ENCODE peak calls at places on chromosome 16, in five cellular contexts. N is HCT116, K is neural progenitor cell, Q is small intestine, P is tibial nerve. S is an unnamed sample.

GRCh38 chr16:84917492-84917891 is 93.8 kb downstream of the ZDHHC7 start:
- DNase-seq in K (no peak), N (no peak), Q (no peak), P (no peak), S (no peak)

GRCh38 chr16:66300501-66300900 is 66.0 kb upstream of the CDH5 start:
- DNase-seq in Q (no peak), N (no peak), K (no peak), P (no peak), S (no peak)

GRCh38 chr16:86946981-86947380 is 368.6 kb downstream of the FOXL1 start:
- DNase-seq in Q (no peak), K (no peak), N (no peak), P (no peak), S (no peak)

GRCh38 chr16:89845417-89845816 is 17.1 kb downstream of the SPIRE2 start:
- DNase-seq in P (no peak), Q (no peak), K (no peak), N (no peak), S (no peak)

GRCh38 chr16:57185446-57185944 is 344 bp downstream of the PSME3IP1 start:
- DNase-seq in Q (peak; percentile 37), N (no peak), P (peak; percentile 64), K (peak; percentile 67), S (peak; percentile 53)

GRCh38 chr16:67248401-67249177 is at the start of gene SLC9A5:
- DNase-seq in P (no peak), Q (no peak), K (peak; percentile 71), N (no peak), S (no peak)

GRCh38 chr16:50185005-50185505 is 31.9 kb downstream of the TENT4B start:
- DNase-seq in Q (peak; percentile 86), N (no peak), K (no peak), P (no peak), S (no peak)

GRCh38 chr16:64364894-64365293 is 757.0 kb downstream of the CDH11 start:
- DNase-seq in N (no peak), P (no peak), K (no peak), Q (no peak), S (no peak)

GRCh38 chr16:65833171-65833871 is 533.2 kb upstream of the CDH5 start:
- DNase-seq in N (no peak), P (peak; percentile 36), Q (no peak), K (no peak), S (no peak)

GRCh38 chr16:85553436-85554113 is 59.5 kb upstream of the GSE1 start:
- DNase-seq in K (no peak), Q (peak; percentile 51), N (peak; percentile 59), P (no peak), S (peak; percentile 79)

GRCh38 chr16:14957576-14958322 is 17.1 kb upstream of the PDXDC1 start:
- DNase-seq in K (no peak), N (no peak), P (no peak), Q (no peak), S (peak; percentile 24)

GRCh38 chr16:48523415-48524204 is 86.4 kb downstream of the N4BP1 start:
- DNase-seq in K (no peak), N (no peak), Q (no peak), P (no peak), S (no peak)

GRCh38 chr16:10862432-10862831 is 14.6 kb upstream of the CIITA start:
- DNase-seq in K (no peak), Q (peak; percentile 93), N (peak; percentile 37), P (peak; percentile 64), S (peak; percentile 90)

GRCh38 chr16:30950516-30951073 is 1.7 kb downstream of the ORAI3 start:
- DNase-seq in P (no peak), Q (no peak), K (no peak), N (no peak), S (no peak)

GRCh38 chr16:85375282-85375681 is 237.8 kb upstream of the GSE1 start:
- DNase-seq in P (no peak), K (no peak), N (no peak), Q (no peak), S (no peak)

GRCh38 chr16:67284699-67285646 is 5.6 kb downstream of the PLEKHG4 start:
- DNase-seq in K (peak; percentile 82), P (no peak), N (no peak), Q (peak; percentile 55), S (peak; percentile 61)

GRCh38 chr16:2091722-2092620 is 43.7 kb downstream of the PKD1 start:
- DNase-seq in P (no peak), Q (peak; percentile 88), K (peak; percentile 40), N (no peak), S (peak; percentile 55)

GRCh38 chr16:19436540-19436939 is 18.9 kb downstream of the TMC5 start:
- DNase-seq in Q (no peak), N (no peak), P (no peak), K (no peak), S (no peak)

DNA sequence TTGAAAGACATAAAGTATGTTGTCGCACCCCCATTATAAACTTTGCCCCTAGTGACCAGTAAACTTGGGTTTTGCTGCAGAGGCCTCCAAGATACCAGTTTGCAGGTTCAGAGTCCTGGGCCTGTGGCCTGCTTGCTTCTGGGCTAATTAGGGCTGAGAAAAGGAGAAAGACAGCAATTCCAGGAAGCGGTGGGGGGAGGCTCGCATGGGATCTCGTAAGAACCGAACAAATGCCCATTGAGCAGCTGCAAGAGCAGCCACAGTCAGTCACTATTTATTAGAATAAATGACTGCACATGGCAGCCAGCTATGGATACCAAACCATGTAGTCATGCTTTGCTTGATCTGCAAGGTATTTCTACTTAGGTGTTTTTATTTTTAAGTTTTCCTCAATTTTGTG is 4.9 kb downstream of the SHISA9 start:
- DNase-seq in N (no peak), K (peak; percentile 23), Q (no peak), P (no peak), S (no peak)
- H3K27me3 ChIP-seq in N (peaks cover 13% of the 10 kb centered on the region), K (peaks cover 19% of the 10 kb centered on the region), Q (peaks cover 14% of the 10 kb centered on the region), P (no peaks in the 10 kb centered on the region), S (peaks cover 61% of the 10 kb centered on the region)

GRCh38 chr16:12416136-12416787 is 387.4 kb downstream of the CPPED1 start:
- DNase-seq in K (no peak), N (no peak), P (no peak), Q (no peak), S (no peak)
- H3K27me3 ChIP-seq in K (no peaks in the 10 kb centered on the region), N (no peaks in the 10 kb centered on the region), P (no peaks in the 10 kb centered on the region), Q (no peaks in the 10 kb centered on the region), S (no peaks in the 10 kb centered on the region)

DNA sequence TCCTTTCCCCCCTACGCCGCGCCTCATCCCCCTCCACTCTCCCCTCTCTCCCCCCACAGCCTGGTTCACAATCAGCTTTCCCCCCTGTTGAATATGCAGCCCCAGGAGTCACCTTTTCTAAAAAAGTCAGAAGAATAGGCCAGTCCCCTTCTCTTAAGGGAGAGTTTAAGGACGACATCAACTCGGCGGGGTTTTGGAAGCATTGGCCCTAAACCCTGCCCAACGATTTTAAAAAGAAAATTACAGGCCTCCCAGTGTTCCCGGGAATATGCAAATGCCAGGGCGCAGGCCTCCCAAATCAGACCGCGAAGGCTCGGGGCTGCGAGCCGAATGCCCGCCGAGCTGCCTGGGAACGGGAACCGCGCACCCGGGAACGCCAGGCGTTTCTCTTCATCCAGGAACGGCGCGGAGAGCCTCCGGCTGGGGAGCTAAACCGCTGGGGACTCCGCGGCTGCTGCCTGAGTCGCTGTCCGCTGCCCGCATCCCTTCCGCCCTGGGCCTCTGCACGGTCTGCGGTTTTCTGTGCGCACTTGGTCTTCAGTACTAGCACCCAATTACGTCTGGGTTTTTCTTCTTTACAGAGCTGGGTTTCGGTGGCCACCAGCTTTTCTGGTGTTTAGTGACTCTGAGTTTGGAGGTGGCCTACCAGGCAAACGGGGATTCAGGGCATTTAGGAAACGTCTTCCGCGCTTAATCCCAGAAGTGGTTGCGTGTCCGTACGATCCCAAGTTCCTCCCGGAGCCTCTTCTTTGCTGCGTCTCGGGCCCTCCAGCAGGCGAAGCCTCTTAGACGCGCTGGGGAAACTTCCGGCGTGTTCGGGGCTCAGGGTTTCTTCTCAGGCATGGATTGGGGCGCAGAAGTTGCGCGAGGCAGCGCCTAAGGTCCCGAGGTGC is 5.7 kb downstream of the IRX5 start:
- DNase-seq in Q (no peak), P (no peak), N (no peak), K (peak; percentile 89), S (no peak)
- H3K27me3 ChIP-seq in Q (peaks cover 42% of the 10 kb centered on the region), P (peaks cover 17% of the 10 kb centered on the region), N (no peaks in the 10 kb centered on the region), K (peaks cover 100% of the 10 kb centered on the region), S (peaks cover 91% of the 10 kb centered on the region)

DNA sequence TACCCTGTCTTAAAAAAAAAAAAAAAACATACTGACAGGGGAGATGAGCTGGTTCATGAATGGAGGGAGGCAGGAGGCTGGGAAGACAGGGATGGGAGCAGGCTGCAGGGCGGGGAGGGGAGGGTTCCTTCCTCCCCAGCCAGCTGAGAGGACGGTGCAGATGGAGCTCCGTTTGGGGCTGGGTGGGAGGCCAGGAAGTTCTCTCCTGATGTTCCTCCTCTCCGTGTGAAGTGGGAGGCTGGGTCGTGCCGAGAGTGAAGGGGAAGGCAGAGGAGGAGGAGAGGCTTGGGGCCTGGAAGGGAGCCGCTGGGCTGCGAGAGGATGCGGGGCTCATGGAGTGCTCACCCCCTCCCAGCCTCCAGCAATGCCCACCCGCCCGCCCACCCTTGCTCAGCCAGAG is 21.3 kb downstream of the SBK1 start:
- DNase-seq in P (no peak), Q (no peak), N (no peak), K (no peak), S (no peak)
- H3K27me3 ChIP-seq in P (no peaks in the 10 kb centered on the region), Q (no peaks in the 10 kb centered on the region), N (no peaks in the 10 kb centered on the region), K (no peaks in the 10 kb centered on the region), S (no peaks in the 10 kb centered on the region)

GRCh38 chr16:55473584-55473983 is 5.4 kb upstream of the MMP2 start:
- DNase-seq in K (no peak), N (no peak), P (no peak), Q (no peak), S (no peak)
- H3K27me3 ChIP-seq in K (peaks cover 59% of the 10 kb centered on the region), N (no peaks in the 10 kb centered on the region), P (no peaks in the 10 kb centered on the region), Q (peaks cover under 1% of the 10 kb centered on the region), S (peaks cover under 1% of the 10 kb centered on the region)

GRCh38 chr16:23160082-23160481 is 10.8 kb upstream of the USP31 start:
- DNase-seq in P (no peak), K (no peak), N (no peak), Q (no peak), S (no peak)

GRCh38 chr16:23160574-23160973 is 11.3 kb upstream of the USP31 start:
- DNase-seq in N (no peak), P (no peak), K (no peak), Q (no peak), S (no peak)

DNA sequence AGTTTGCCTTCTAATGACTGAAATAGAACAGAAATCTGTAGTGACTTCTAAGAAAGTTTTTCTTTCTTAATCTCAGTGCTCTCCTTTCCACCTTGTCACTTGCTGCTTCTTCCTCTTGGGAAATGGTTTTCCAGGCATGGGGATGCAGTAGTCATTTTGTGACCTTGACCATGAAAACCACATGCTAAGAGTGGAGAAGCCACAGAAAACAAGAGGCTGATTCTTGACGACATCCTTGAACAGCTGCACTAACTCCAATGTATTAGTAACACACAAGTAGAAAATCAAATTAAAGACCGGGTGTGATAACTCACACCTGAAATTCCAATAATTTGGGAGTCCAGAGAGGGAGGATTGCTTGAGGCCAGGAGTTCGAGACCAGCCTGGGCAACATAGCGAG is 15.5 kb upstream of the USP31 start:
- DNase-seq in K (no peak), P (no peak), N (no peak), Q (no peak), S (no peak)
- H3K27me3 ChIP-seq in K (no peaks in the 10 kb centered on the region), P (no peaks in the 10 kb centered on the region), N (peaks cover 6% of the 10 kb centered on the region), Q (no peaks in the 10 kb centered on the region), S (peaks cover 7% of the 10 kb centered on the region)